ENCODE peak calls at places on chromosomes 7 and 10, in seven cellular contexts. L, R, C, M, P, I and E are unnamed samples.

GRCh38 chr10:18312385-18313145 is 172.3 kb downstream of the CACNB2 start:
- DNase-seq in L (no peak), R (peak; percentile 6), C (no peak), M (peak; percentile 48), P (no peak), I (no peak), E (no peak)

GRCh38 chr10:79014796-79015195 is 54.0 kb upstream of the ZMIZ1 start:
- DNase-seq in L (no peak), R (no peak), C (no peak), M (no peak), P (no peak), I (no peak), E (no peak)

GRCh38 chr7:94394399-94395140 is at the start of gene COL1A2:
- DNase-seq in L (peak; percentile 90), R (peak; percentile 75), C (peak; percentile 92), M (peak; percentile 99), P (no peak), I (peak; percentile 84), E (peak; percentile 64)

GRCh38 chr10:45660876-45661411 is 11.6 kb downstream of the ZFAND4 start:
- DNase-seq in L (peak; percentile 57), R (no peak), C (no peak), M (peak; percentile 4), P (no peak), I (no peak), E (no peak)

GRCh38 chr10:73206385-73206784 is 38.5 kb downstream of the FAM149B1 start:
- DNase-seq in L (no peak), R (no peak), C (no peak), M (no peak), P (no peak), I (no peak), E (no peak)

GRCh38 chr7:3089493-3089892 is 45.8 kb upstream of the CARD11 start:
- DNase-seq in L (peak; percentile 89), R (no peak), C (no peak), M (peak; percentile 15), P (no peak), I (no peak), E (no peak)

GRCh38 chr7:84529480-84530205 is 335.1 kb upstream of the SEMA3A start:
- DNase-seq in L (no peak), R (no peak), C (no peak), M (peak; percentile 74), P (no peak), I (no peak), E (no peak)

GRCh38 chr7:138945169-138945568 is 36.0 kb downstream of the KIAA1549 start:
- DNase-seq in L (peak; percentile 81), R (no peak), C (no peak), M (no peak), P (no peak), I (no peak), E (no peak)

GRCh38 chr10:25059990-25060389 is 43.6 kb downstream of the THNSL1 start:
- DNase-seq in L (peak; percentile 58), R (peak; percentile 65), C (no peak), M (peak; percentile 95), P (peak; percentile 20), I (peak; percentile 66), E (peak; percentile 71)

GRCh38 chr7:38574121-38574520 is 57.1 kb downstream of the AMPH start:
- DNase-seq in L (no peak), R (no peak), C (no peak), M (peak; percentile 16), P (no peak), I (no peak), E (no peak)

GRCh38 chr7:4450483-4450882 is 231.6 kb upstream of the FOXK1 start:
- DNase-seq in L (no peak), R (no peak), C (no peak), M (no peak), P (no peak), I (no peak), E (no peak)

GRCh38 chr7:101933685-101934084 is 116.3 kb downstream of the CUX1 start:
- DNase-seq in L (no peak), R (no peak), C (peak; percentile 2), M (no peak), P (no peak), I (no peak), E (no peak)

GRCh38 chr10:83723080-83723479 is 416.2 kb upstream of the GHITM start:
- DNase-seq in L (no peak), R (no peak), C (no peak), M (no peak), P (no peak), I (no peak), E (no peak)

GRCh38 chr10:18140957-18141888 is 999 bp downstream of the CACNB2 start:
- DNase-seq in L (peak; percentile 69), R (no peak), C (peak; percentile 76), M (peak; percentile 6), P (no peak), I (no peak), E (peak; percentile 46)

GRCh38 chr10:62779487-62780248 is 24.9 kb upstream of the ADO start:
- DNase-seq in L (no peak), R (no peak), C (no peak), M (peak; percentile 31), P (no peak), I (no peak), E (peak; percentile 90)

GRCh38 chr10:52525761-52526160 is 211.7 kb downstream of the DKK1 start:
- DNase-seq in L (no peak), R (no peak), C (no peak), M (no peak), P (no peak), I (no peak), E (no peak)

GRCh38 chr10:130190065-130190736 is 54.0 kb downstream of the GLRX3 start:
- DNase-seq in L (peak; percentile 97), R (peak; percentile 84), C (peak; percentile 91), M (peak; percentile 93), P (peak; percentile 84), I (peak; percentile 88), E (peak; percentile 77)

GRCh38 chr10:84395581-84395980 is 67.2 kb downstream of the CCSER2 start:
- DNase-seq in L (no peak), R (no peak), C (no peak), M (peak; percentile 21), P (no peak), I (no peak), E (no peak)

GRCh38 chr10:29519670-29520069 is 115.1 kb downstream of the SVIL start:
- DNase-seq in L (no peak), R (no peak), C (no peak), M (no peak), P (no peak), I (no peak), E (no peak)

GRCh38 chr7:57210212-57210611 is 78.0 kb upstream of the ZNF479 start:
- DNase-seq in L (no peak), R (no peak), C (no peak), M (no peak), P (no peak), I (peak; percentile 4), E (no peak)

GRCh38 chr7:57211428-57212100 is 79.3 kb upstream of the ZNF479 start:
- DNase-seq in L (no peak), R (no peak), C (no peak), M (no peak), P (no peak), I (peak; percentile 26), E (no peak)

GRCh38 chr7:57207836-57208235 is 75.6 kb upstream of the ZNF479 start:
- DNase-seq in L (no peak), R (no peak), C (no peak), M (no peak), P (no peak), I (no peak), E (no peak)

GRCh38 chr7:57215423-57215822 is 83.2 kb upstream of the ZNF479 start:
- DNase-seq in L (no peak), R (no peak), C (no peak), M (no peak), P (no peak), I (no peak), E (no peak)

GRCh38 chr7:57210871-57211270 is 78.6 kb upstream of the ZNF479 start:
- DNase-seq in L (no peak), R (no peak), C (no peak), M (no peak), P (no peak), I (no peak), E (peak; percentile 3)
- H3K9me3 ChIP-seq in L (peaks cover 63% of the 10 kb centered on the region), R (no peaks in the 10 kb centered on the region), C (no peaks in the 10 kb centered on the region), M (peaks cover 5% of the 10 kb centered on the region), P (no peaks in the 10 kb centered on the region), I (peaks cover 81% of the 10 kb centered on the region), E (no peaks in the 10 kb centered on the region)

GRCh38 chr10:77844177-77844576 is 82.4 kb downstream of the DLG5 start:
- DNase-seq in L (no peak), R (no peak), C (peak; percentile 82), M (no peak), P (no peak), I (no peak), E (no peak)

GRCh38 chr10:77843264-77843663 is 83.3 kb downstream of the DLG5 start:
- DNase-seq in L (no peak), R (no peak), C (no peak), M (no peak), P (no peak), I (no peak), E (no peak)

GRCh38 chr10:77844713-77845454 is 81.7 kb downstream of the DLG5 start:
- DNase-seq in L (no peak), R (no peak), C (no peak), M (peak; percentile 76), P (peak; percentile 79), I (no peak), E (peak; percentile 70)

GRCh38 chr10:77846718-77847311 is 79.7 kb downstream of the DLG5 start:
- DNase-seq in L (peak; percentile 95), R (peak; percentile 76), C (peak; percentile 91), M (peak; percentile 73), P (peak; percentile 81), I (peak; percentile 69), E (peak; percentile 87)

DNA sequence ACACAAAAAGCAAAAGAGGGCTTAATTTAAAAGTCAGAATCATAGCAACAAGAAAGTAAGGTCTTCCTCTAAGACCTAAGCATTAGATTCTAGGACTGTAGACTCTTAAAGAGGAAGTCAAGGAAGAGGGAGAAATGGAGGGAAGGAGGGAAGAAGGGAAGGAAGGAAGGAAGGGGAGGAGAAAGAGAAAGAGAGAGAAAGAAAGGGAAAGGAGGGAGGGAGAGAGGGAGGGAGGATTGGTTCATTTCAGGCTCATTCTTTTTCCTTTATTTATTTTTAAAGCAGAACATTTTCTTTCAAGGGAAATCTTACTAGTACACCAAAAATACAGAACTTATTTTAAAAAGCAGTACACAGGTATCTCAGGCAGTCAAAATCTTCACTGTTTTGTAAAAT is 81.1 kb downstream of the DLG5 start:
- DNase-seq in L (no peak), R (no peak), C (no peak), M (no peak), P (no peak), I (no peak), E (no peak)
- H3K27ac ChIP-seq in L (no peak overlapping the region), R (no peak overlapping the region), C (peak overlapping the region; percentile 55), M (no peak overlapping the region), P (peak overlapping the region; percentile 78), I (no peak overlapping the region), E (no peak overlapping the region)

DNA sequence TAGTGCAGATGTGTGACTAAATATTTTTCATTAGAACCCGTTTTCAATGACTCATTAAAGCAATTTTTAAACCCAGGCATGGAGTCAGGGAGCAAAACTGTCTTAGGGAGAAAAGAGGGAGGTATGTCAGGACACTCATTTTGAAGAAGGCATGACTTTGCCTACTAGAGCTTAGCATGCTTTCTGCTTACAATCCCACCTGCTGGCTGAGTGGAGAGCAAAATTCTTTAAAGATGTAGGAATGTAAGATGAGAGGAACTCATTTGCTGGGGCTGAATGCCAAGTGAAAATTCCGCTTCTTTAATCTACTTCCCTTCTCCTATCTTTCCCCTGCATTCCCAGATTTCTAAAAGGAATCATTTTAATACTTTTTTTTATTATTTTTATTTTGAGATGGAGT is 232.6 kb downstream of the GALNT17 start:
- DNase-seq in L (no peak), R (no peak), C (no peak), M (no peak), P (no peak), I (no peak), E (no peak)
- H3K9me3 ChIP-seq in L (peaks cover 26% of the 10 kb centered on the region), R (no peaks in the 10 kb centered on the region), C (no peaks in the 10 kb centered on the region), M (no peaks in the 10 kb centered on the region), P (no peaks in the 10 kb centered on the region), I (peaks cover 16% of the 10 kb centered on the region), E (no peaks in the 10 kb centered on the region)

GRCh38 chr10:3755440-3756359 is 29.3 kb downstream of the KLF6 start:
- DNase-seq in L (peak; percentile 47), R (peak; percentile 55), C (no peak), M (peak; percentile 85), P (no peak), I (no peak), E (no peak)
- H3K27ac ChIP-seq in L (no peak overlapping the region), R (no peak overlapping the region), C (peak overlapping the region; percentile 51), M (no peak overlapping the region), P (no peak overlapping the region), I (peak overlapping the region; percentile 33), E (no peak overlapping the region)